ENCODE peak calls at places on chromosomes 12 and 14, in ten cellular contexts. T, W, Y, L, X, E, B, V, G and F are unnamed samples.

GRCh38 chr14:25006961-25007795 is 42.8 kb downstream of the STXBP6 start:
- DNase-seq in T (no peak), W (no peak), Y (no peak), L (peak), X (no peak), E (no peak), B (peak), V (no peak), G (no peak), F (no peak)

GRCh38 chr12:76503957-76504356 is 55.6 kb downstream of the OSBPL8 start:
- DNase-seq in T (no peak), W (no peak), Y (no peak), L (no peak), X (no peak), E (no peak), B (no peak), V (no peak), G (no peak), F (no peak)

GRCh38 chr12:127667131-127667685 is 599.8 kb upstream of the TMEM132C start:
- DNase-seq in T (no peak), W (no peak), Y (no peak), L (no peak), X (no peak), E (no peak), B (no peak), V (no peak), G (no peak), F (no peak)

GRCh38 chr12:68094195-68094594 is 65.3 kb downstream of the IFNG start:
- DNase-seq in T (no peak), W (no peak), Y (no peak), L (no peak), X (no peak), E (no peak), B (no peak), V (no peak), G (no peak), F (no peak)

GRCh38 chr14:96953443-96953842 is 156.3 kb downstream of the VRK1 start:
- DNase-seq in T (no peak), W (no peak), Y (no peak), L (no peak), X (no peak), E (no peak), B (no peak), V (no peak), G (no peak), F (peak)

GRCh38 chr12:75738486-75738885 is 227.1 kb upstream of the KRR1 start:
- DNase-seq in T (no peak), W (no peak), Y (no peak), L (no peak), X (no peak), E (peak), B (peak), V (no peak), G (no peak), F (no peak)

GRCh38 chr12:40515041-40515825 is 177.0 kb upstream of the CNTN1 start:
- DNase-seq in T (no peak), W (no peak), Y (no peak), L (no peak), X (no peak), E (no peak), B (no peak), V (no peak), G (no peak), F (no peak)

GRCh38 chr14:54808326-54809161 is 94.1 kb downstream of the GCH1 start:
- DNase-seq in T (no peak), W (no peak), Y (no peak), L (no peak), X (no peak), E (no peak), B (no peak), V (no peak), G (no peak), F (no peak)

GRCh38 chr12:52876371-52876770 is 27.6 kb upstream of the KRT78 start:
- DNase-seq in T (peak), W (no peak), Y (no peak), L (no peak), X (peak), E (no peak), B (no peak), V (peak), G (peak), F (peak)

GRCh38 chr12:30782316-30783173 is 27.8 kb upstream of the CAPRIN2 start:
- DNase-seq in T (no peak), W (no peak), Y (no peak), L (no peak), X (no peak), E (no peak), B (no peak), V (no peak), G (no peak), F (no peak)

GRCh38 chr12:24175281-24175680 is 225.8 kb upstream of the SOX5 start:
- DNase-seq in T (peak), W (no peak), Y (no peak), L (no peak), X (no peak), E (no peak), B (no peak), V (no peak), G (no peak), F (no peak)

GRCh38 chr14:103880334-103880985 is 33.1 kb upstream of the PPP1R13B start:
- DNase-seq in T (peak), W (peak), Y (peak), L (peak), X (peak), E (peak), B (peak), V (peak), G (peak), F (peak)

GRCh38 chr12:130978785-130979184 is 25.1 kb downstream of the ADGRD1 start:
- DNase-seq in T (no peak), W (no peak), Y (no peak), L (no peak), X (no peak), E (no peak), B (no peak), V (no peak), G (no peak), F (no peak)

GRCh38 chr14:61196034-61196433 is 85.1 kb downstream of the TMEM30B start:
- DNase-seq in T (no peak), W (no peak), Y (no peak), L (no peak), X (no peak), E (no peak), B (no peak), V (no peak), G (no peak), F (no peak)

GRCh38 chr12:45336331-45336730 is 120.4 kb downstream of the ANO6 start:
- DNase-seq in T (no peak), W (no peak), Y (no peak), L (no peak), X (no peak), E (no peak), B (peak), V (no peak), G (no peak), F (no peak)

GRCh38 chr14:79136437-79137430 is 966.6 kb downstream of the NRXN3 start:
- DNase-seq in T (no peak), W (no peak), Y (no peak), L (no peak), X (no peak), E (no peak), B (no peak), V (no peak), G (no peak), F (no peak)

GRCh38 chr12:24778486-24779304 is 170.2 kb downstream of the BCAT1 start:
- DNase-seq in T (no peak), W (no peak), Y (no peak), L (peak), X (no peak), E (no peak), B (peak), V (no peak), G (no peak), F (no peak)

GRCh38 chr14:74922752-74923401 is at the start of gene RPS6KL1:
- DNase-seq in T (peak), W (peak), Y (peak), L (peak), X (peak), E (peak), B (peak), V (peak), G (peak), F (peak)

GRCh38 chr12:122205590-122205925 is 2.0 kb downstream of the B3GNT4 start:
- DNase-seq in T (no peak), W (peak), Y (no peak), L (no peak), X (no peak), E (no peak), B (no peak), V (no peak), G (no peak), F (no peak)
- TF ChIP-seq POLR2A in T (no peak), W (no peak), Y (no peak), L (no peak), X (no peak), E (no peak), B (no peak), V (no peak), G (no peak), F (no peak)

GRCh38 chr12:132581348-132582057 is 28.9 kb downstream of the LRCOL1 start:
- DNase-seq in T (no peak), W (no peak), Y (no peak), L (no peak), X (peak), E (no peak), B (no peak), V (no peak), G (no peak), F (no peak)

GRCh38 chr12:132583311-132583710 is 27.1 kb downstream of the LRCOL1 start:
- DNase-seq in T (no peak), W (no peak), Y (no peak), L (no peak), X (peak), E (no peak), B (no peak), V (no peak), G (no peak), F (no peak)

GRCh38 chr12:132582582-132583279 is 27.7 kb downstream of the LRCOL1 start:
- DNase-seq in T (no peak), W (no peak), Y (no peak), L (no peak), X (peak), E (no peak), B (no peak), V (no peak), G (no peak), F (no peak)

GRCh38 chr12:132580701-132581292 is 29.6 kb downstream of the LRCOL1 start:
- DNase-seq in T (no peak), W (no peak), Y (no peak), L (no peak), X (peak), E (no peak), B (no peak), V (no peak), G (no peak), F (no peak)

GRCh38 chr12:132582058-132582420 is 28.3 kb downstream of the LRCOL1 start:
- DNase-seq in T (no peak), W (no peak), Y (no peak), L (no peak), X (peak), E (no peak), B (no peak), V (no peak), G (peak), F (no peak)
- H3K4me3 ChIP-seq in T (no peak), W (peak), Y (no peak), L (no peak), X (no peak), E (peak), B (no peak), V (peak), G (no peak), F (no peak)

GRCh38 chr12:80943345-80943744 is 5.6 kb upstream of the LIN7A start:
- DNase-seq in T (no peak), W (no peak), Y (no peak), L (no peak), X (no peak), E (no peak), B (no peak), V (no peak), G (no peak), F (no peak)

GRCh38 chr12:80941916-80942315 is 4.2 kb upstream of the LIN7A start:
- DNase-seq in T (no peak), W (no peak), Y (no peak), L (no peak), X (no peak), E (no peak), B (no peak), V (no peak), G (no peak), F (no peak)

GRCh38 chr12:80946591-80946990 is 8.9 kb upstream of the LIN7A start:
- DNase-seq in T (no peak), W (no peak), Y (no peak), L (no peak), X (no peak), E (no peak), B (peak), V (no peak), G (no peak), F (no peak)
- TF ChIP-seq CTCF in T (no peak), W (no peak), Y (no peak), L (no peak), X (peak), E (no peak), B (peak), V (no peak), G (peak), F (no peak)

GRCh38 chr12:120532701-120533238 is 1.4 kb upstream of the RNF10 start:
- DNase-seq in T (no peak), W (no peak), Y (no peak), L (no peak), X (no peak), E (no peak), B (no peak), V (no peak), G (no peak), F (no peak)

GRCh38 chr12:120534703-120535655 is 823 bp downstream of the RNF10 start:
- DNase-seq in T (peak), W (peak), Y (peak), L (peak), X (no peak), E (peak), B (peak), V (peak), G (peak), F (peak)

GRCh38 chr12:120534203-120534702 is at the start of gene RNF10:
- DNase-seq in T (peak), W (peak), Y (peak), L (peak), X (peak), E (peak), B (peak), V (peak), G (peak), F (peak)

GRCh38 chr12:120528861-120529525 is at the start of gene COQ5:
- DNase-seq in T (peak), W (peak), Y (peak), L (peak), X (peak), E (peak), B (peak), V (peak), G (peak), F (peak)

GRCh38 chr12:120529641-120530314 is 820 bp upstream of the COQ5 start:
- DNase-seq in T (peak), W (no peak), Y (no peak), L (peak), X (no peak), E (no peak), B (peak), V (no peak), G (peak), F (no peak)
- TF ChIP-seq POLR2A in T (peak), W (no peak), Y (peak), L (no peak), X (no peak), E (no peak), B (no peak), V (peak), G (no peak), F (no peak)

GRCh38 chr14:42665083-42665482 is 1058.4 kb downstream of the LRFN5 start:
- DNase-seq in T (no peak), W (no peak), Y (no peak), L (no peak), X (no peak), E (no peak), B (no peak), V (no peak), G (no peak), F (no peak)

DNA sequence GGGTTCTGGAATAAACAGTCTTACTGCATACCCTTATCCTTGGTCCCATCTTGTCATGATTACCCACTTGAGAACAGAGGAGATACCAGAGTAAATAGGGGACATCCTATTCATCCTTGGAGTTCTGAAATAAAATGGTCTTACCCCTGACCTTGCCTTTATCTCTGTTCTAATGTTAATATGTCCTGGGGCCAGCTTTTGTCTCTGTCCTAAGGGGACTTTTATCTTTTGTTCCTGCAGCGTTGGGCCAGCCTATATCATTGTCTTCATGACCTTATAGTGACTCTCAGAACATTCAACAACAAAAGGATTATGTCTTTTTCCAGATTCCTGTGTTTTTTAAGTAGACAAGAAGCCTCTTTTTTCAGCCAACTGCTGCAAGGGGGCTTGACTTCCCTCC is 1057.5 kb downstream of the LRFN5 start:
- DNase-seq in T (no peak), W (no peak), Y (no peak), L (no peak), X (no peak), E (no peak), B (no peak), V (no peak), G (no peak), F (no peak)
- H3K4me3 ChIP-seq in T (no peak), W (no peak), Y (no peak), L (no peak), X (no peak), E (no peak), B (no peak), V (no peak), G (no peak), F (no peak)

DNA sequence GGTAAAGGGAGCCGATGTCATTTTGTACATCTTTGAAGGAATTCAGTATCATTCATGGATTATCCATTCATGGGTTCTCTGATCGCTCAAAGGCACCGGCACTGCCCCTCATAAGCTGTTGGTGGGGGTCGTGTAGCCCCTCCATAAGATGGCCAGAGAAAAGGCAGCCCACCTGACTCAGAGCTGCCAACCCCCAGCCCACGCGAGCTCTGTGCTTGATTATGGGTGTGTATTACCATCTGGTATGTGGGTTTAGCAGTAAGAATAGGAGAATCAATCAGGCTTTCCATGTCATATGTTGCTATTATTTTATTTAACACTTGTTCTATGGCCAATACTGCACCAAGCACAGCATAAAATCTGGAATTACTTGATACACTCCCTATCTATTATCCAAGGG is 32.1 kb upstream of the AMIGO2 start:
- DNase-seq in T (no peak), W (no peak), Y (no peak), L (no peak), X (no peak), E (no peak), B (no peak), V (no peak), G (no peak), F (no peak)
- TF ChIP-seq CTCF in T (no peak), W (no peak), Y (no peak), L (no peak), X (no peak), E (no peak), B (no peak), V (no peak), G (no peak), F (no peak)

GRCh38 chr14:100339757-100340453 is 16.8 kb downstream of the SLC25A47 start:
- DNase-seq in T (no peak), W (no peak), Y (no peak), L (no peak), X (no peak), E (no peak), B (no peak), V (no peak), G (no peak), F (no peak)
- TF ChIP-seq POLR2A in T (no peak), W (no peak), Y (no peak), L (no peak), X (no peak), E (no peak), B (no peak), V (no peak), G (no peak), F (no peak)

DNA sequence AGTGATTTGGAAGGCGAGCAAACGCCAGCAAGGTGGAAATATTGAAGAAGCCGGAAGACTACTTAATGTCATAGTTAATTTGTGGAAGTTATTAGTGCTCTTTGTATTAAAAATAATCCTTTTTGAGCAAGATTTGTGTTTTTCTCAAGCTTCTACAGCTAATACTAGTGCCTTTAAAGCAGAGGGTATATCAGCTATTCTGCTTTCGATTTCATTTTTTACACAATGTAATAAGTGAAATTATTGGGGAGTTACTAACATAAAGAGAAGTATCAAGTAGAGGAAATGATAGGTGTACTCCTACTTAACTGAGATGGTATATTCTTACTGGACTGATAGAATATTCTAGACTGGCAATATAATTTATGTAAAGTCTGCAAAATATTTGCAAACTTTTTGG is 392.4 kb upstream of the DCN start:
- DNase-seq in T (no peak), W (no peak), Y (no peak), L (no peak), X (no peak), E (no peak), B (no peak), V (no peak), G (no peak), F (no peak)
- H3K4me3 ChIP-seq in T (no peak), W (no peak), Y (no peak), L (no peak), X (no peak), E (peak), B (no peak), V (no peak), G (no peak), F (no peak)

GRCh38 chr12:110811972-110812371 is 34.8 kb upstream of the CCDC63 start:
- DNase-seq in T (no peak), W (no peak), Y (no peak), L (no peak), X (no peak), E (no peak), B (no peak), V (no peak), G (no peak), F (no peak)
- TF ChIP-seq CTCF in T (no peak), W (no peak), Y (no peak), L (no peak), X (no peak), E (no peak), B (no peak), V (no peak), G (no peak), F (no peak)